ENCODE peak calls at places on chromosome 1, in six cellular contexts. U, H, L, R, A and E are unnamed samples.

GRCh38 chr1:48777219-48777895 is 666 bp upstream of the BEND5 start:
- DNase-seq in R (no peak), U (peak), L (no peak), H (no peak), A (no peak), E (peak)

GRCh38 chr1:184888505-184888904 is 85.8 kb downstream of the NIBAN1 start:
- DNase-seq in R (no peak), L (no peak), A (peak), H (no peak), U (no peak), E (no peak)

GRCh38 chr1:112454316-112454715 is 54.4 kb upstream of the WNT2B start:
- DNase-seq in L (no peak), R (no peak), H (no peak), U (no peak), A (no peak), E (no peak)

GRCh38 chr1:112057736-112058135 is 68.3 kb upstream of the KCND3 start:
- DNase-seq in R (no peak), H (no peak), A (no peak), L (no peak), U (no peak), E (no peak)

GRCh38 chr1:182766050-182766449 is 23.5 kb upstream of the NPL start:
- DNase-seq in H (no peak), L (no peak), R (no peak), A (no peak), U (no peak), E (no peak)

GRCh38 chr1:111938123-111938522 is 51.3 kb downstream of the KCND3 start:
- DNase-seq in R (no peak), U (no peak), L (no peak), A (no peak), H (no peak), E (no peak)

GRCh38 chr1:112544753-112545152 is 36.0 kb downstream of the WNT2B start:
- DNase-seq in L (no peak), H (no peak), R (no peak), U (no peak), A (no peak), E (no peak)

GRCh38 chr1:24190970-24191570 is 4.0 kb upstream of the IFNLR1 start:
- DNase-seq in A (no peak), U (no peak), R (no peak), L (no peak), H (no peak), E (no peak)

GRCh38 chr1:162159515-162159914 is 90.0 kb downstream of the NOS1AP start:
- DNase-seq in R (no peak), A (no peak), L (no peak), H (peak), U (peak), E (peak)

GRCh38 chr1:24769656-24770651 is 24.7 kb downstream of the CLIC4 start:
- DNase-seq in A (peak), R (no peak), U (no peak), H (no peak), L (no peak), E (no peak)

GRCh38 chr1:201681375-201681774 is 142.4 kb downstream of the NAV1 start:
- DNase-seq in A (no peak), H (no peak), U (no peak), R (no peak), L (no peak), E (no peak)

GRCh38 chr1:110380667-110381283 is 10.1 kb downstream of the SLC16A4 start:
- DNase-seq in A (no peak), H (no peak), R (no peak), L (no peak), U (no peak), E (no peak)

GRCh38 chr1:9128520-9129371 is at the start of gene GPR157:
- DNase-seq in R (peak), A (peak), H (peak), U (peak), L (no peak), E (peak)

GRCh38 chr1:189693140-189693539 is 784.5 kb downstream of the BRINP3 start:
- DNase-seq in L (no peak), R (no peak), A (no peak), H (no peak), U (no peak), E (no peak)

GRCh38 chr1:146019225-146020057 is 2.1 kb downstream of the HJV start:
- DNase-seq in U (no peak), A (no peak), H (no peak), R (no peak), L (no peak), E (no peak)

GRCh38 chr1:42684139-42684538 is 1.9 kb downstream of the YBX1 start:
- DNase-seq in L (no peak), H (no peak), R (no peak), A (no peak), U (no peak), E (peak)

GRCh38 chr1:153649137-153649866 is 9.2 kb upstream of the SNAPIN start:
- DNase-seq in L (no peak), A (no peak), R (no peak), H (no peak), U (peak), E (no peak)

GRCh38 chr1:9814619-9815018 is 9.1 kb downstream of the CLSTN1 start:
- DNase-seq in L (no peak), H (no peak), A (no peak), U (no peak), R (no peak), E (no peak)

GRCh38 chr1:59125154-59125553 is 171.7 kb upstream of the FGGY start:
- DNase-seq in L (no peak), R (no peak), U (no peak), H (no peak), A (no peak), E (no peak)

GRCh38 chr1:29633784-29634183 is 397.5 kb downstream of the PTPRU start:
- DNase-seq in A (no peak), L (peak), U (no peak), H (no peak), R (no peak), E (no peak)

GRCh38 chr1:7384121-7384520 is 387.0 kb upstream of the VAMP3 start:
- DNase-seq in A (no peak), R (no peak), U (peak), L (peak), H (peak), E (no peak)

GRCh38 chr1:165882168-165882837 is 54.9 kb downstream of the UCK2 start:
- DNase-seq in A (no peak), R (no peak), U (no peak), H (no peak), L (no peak), E (no peak)
- TF ChIP-seq CTCF in A (no peak), R (no peak), U (no peak), H (no peak), L (no peak), E (no peak)

GRCh38 chr1:95382385-95382784 is 148.4 kb downstream of the RWDD3 start:
- DNase-seq in H (no peak), U (no peak), L (no peak), A (no peak), R (no peak), E (no peak)

GRCh38 chr1:95384570-95384969 is 150.6 kb downstream of the RWDD3 start:
- DNase-seq in R (no peak), H (no peak), A (peak), L (no peak), U (no peak), E (peak)

GRCh38 chr1:95386371-95386770 is 152.4 kb downstream of the RWDD3 start:
- DNase-seq in A (no peak), U (no peak), R (no peak), H (no peak), L (no peak), E (no peak)

GRCh38 chr1:95380909-95381308 is 146.9 kb downstream of the RWDD3 start:
- DNase-seq in A (no peak), H (no peak), U (no peak), R (no peak), L (no peak), E (no peak)

DNA sequence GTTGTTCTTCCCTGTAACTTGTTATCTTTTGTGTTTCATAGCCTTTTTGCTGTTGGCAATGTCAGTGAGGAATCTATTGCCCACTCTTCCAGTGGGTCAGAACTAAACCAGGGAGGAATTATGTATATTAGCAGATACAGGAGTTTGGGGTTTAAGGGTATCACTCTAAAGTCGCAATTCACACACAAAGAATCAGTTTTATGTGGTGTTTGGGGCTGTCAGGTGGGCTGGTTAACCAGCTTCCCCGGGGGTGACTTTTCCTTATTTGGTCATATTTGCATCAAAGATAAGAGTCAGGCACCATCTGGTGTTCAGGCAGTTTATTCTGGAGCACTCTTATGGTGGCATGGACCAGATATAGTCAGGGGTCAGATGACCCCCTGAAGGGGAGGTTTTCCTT is 148.0 kb downstream of the RWDD3 start:
- DNase-seq in A (no peak), L (no peak), H (no peak), U (no peak), R (no peak), E (no peak)
- TF ChIP-seq CTCF in A (no peak), L (no peak), H (no peak), U (no peak), R (no peak), E (no peak)

DNA sequence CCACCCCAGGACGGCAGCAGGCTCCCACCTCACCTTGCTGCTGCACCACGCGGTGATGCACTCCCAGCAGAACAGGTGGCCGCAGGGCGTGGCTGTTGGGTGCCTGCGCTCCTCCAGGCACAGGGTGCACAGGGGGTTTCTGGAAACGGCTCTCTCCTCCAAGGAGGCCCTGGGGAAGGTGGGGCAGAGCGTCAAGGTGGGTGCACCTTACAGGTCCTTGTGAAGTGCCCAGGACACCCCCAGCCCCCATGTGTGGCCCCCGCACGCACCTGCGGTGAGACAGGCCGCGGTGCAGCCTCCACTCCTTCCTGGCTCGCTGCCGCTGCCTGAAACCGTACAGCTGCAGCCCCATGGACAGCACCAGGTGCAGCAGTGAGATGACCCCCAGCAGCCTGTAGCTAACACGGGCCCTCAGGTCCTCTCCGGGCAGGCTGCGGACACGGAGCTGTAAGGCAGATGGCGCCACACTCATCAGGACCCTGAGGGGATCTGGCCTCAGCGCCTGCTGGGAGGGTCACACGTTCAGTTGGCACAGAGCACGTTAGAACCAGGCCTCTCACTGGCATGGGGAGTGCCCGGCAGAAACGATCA is 5.8 kb downstream of the PEX10 start:
- DNase-seq in A (no peak), U (no peak), H (no peak), L (no peak), R (peak), E (no peak)
- TF ChIP-seq CTCF in A (no peak), U (no peak), H (no peak), L (peak), R (no peak), E (no peak)

DNA sequence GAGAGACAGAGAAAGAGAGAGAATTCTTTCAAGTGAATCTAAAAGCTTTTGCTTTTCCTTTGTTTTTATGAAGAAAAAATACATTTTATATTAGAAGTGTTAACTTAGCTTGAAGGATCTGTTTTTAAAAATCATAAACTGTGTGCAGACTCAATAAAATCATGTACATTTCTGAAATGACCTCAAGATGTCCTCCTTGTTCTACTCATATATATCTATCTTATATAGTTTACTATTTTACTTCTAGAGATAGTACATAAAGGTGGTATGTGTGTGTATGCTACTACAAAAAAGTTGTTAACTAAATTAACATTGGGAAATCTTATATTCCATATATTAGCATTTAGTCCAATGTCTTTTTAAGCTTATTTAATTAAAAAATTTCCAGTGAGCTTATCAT is 117.6 kb downstream of the PTPRC start:
- DNase-seq in L (no peak), U (no peak), R (no peak), H (no peak), A (peak), E (no peak)
- TF ChIP-seq CTCF in L (peak), U (no peak), R (peak), H (no peak), A (peak), E (no peak)

DNA sequence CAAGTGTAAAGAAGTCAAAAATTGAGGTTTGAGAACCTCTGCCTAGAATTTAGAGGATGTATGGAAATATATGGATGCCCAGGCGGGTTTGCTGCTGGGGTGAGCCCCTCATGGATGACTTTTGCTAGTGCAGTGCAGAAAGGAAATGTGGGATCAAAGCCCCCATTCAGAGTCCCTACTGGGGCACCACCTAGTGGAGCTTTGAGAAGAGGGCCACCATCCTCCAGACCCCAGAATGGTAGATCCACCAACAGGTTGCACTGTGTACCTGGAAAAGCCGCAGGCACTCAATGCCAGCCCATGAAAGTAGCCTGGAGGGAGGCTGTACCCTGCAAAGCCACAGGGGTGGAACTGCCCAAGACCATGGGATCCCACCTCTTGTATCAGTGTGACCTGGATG is 330.7 kb upstream of the DPYD start:
- DNase-seq in A (no peak), R (no peak), U (no peak), L (no peak), H (no peak), E (no peak)
- TF ChIP-seq CTCF in A (no peak), R (no peak), U (no peak), L (no peak), H (no peak), E (no peak)

GRCh38 chr1:205350124-205350523 is 6.6 kb downstream of the KLHDC8A start:
- DNase-seq in L (no peak), R (no peak), U (no peak), A (no peak), H (no peak), E (no peak)
- TF ChIP-seq CTCF in L (no peak), R (no peak), U (no peak), A (no peak), H (no peak), E (no peak)

DNA sequence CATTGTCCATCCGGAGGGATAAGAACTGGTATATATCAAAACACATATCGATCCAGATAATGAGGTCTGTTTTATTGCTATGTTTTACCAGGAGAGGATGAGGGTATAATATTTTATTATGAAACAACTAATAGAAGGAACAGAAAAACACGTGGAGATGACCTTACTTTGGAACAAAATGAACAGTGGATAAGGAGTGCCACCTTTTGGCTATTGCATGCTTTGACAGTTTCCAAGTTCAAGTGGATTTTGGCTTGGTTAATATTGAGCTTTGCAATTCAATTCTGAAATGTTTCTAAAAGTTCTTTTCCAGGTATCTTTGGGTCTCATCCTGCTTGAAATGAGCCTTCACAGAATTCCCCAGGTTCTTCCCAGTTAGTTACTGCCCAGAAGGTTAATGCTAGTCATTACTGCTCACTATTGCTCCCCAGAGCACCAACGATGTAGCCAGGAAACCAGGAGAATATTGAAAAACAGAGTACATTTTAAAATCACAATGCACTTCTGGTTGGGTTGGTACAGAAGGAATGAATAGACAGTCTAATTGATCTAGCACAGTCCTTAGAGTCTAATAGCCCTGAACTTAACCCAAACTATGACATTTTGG is 45.5 kb downstream of the ZC3H11B start:
- DNase-seq in H (no peak), L (no peak), A (peak), U (no peak), R (no peak), E (peak)
- TF ChIP-seq CTCF in H (peak), L (peak), A (peak), U (no peak), R (peak), E (peak)

DNA sequence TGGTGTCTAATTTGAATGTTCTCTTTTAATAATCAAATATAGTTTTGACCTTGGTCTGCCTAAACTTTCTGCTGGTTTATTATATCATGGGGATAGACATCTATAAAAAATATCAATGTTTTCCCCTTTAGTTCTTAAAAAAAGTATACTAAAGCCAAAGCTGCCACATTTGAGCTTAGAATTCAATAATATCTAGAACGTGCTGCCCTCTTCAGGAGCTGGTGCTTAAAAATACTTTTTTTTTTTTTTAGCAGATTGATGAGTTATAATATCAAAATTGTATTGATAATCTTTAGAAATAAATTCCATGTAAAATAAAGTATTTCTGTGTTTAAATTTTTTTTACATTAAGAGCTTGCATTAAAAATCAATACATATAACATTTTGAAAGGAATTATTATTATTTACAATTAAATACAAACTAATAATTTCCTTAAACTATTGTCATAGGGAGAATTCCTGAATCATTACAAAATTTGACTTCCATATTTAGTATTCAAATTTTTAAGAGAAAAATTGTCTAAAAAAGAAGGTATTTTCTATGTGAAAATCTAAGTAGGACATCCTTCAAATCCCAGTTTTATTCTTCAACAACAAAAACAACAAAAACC is 40.1 kb upstream of the ADGRL2 start:
- DNase-seq in H (no peak), L (no peak), U (no peak), R (no peak), A (no peak), E (no peak)
- TF ChIP-seq CTCF in H (no peak), L (peak), U (no peak), R (peak), A (peak), E (no peak)

GRCh38 chr1:33654267-33654832 is 181.9 kb downstream of the ZSCAN20 start:
- DNase-seq in H (no peak), A (no peak), L (peak), R (no peak), U (no peak), E (peak)
- TF ChIP-seq CTCF in H (no peak), A (no peak), L (peak), R (peak), U (no peak), E (no peak)

GRCh38 chr1:233138794-233139544 is 156.6 kb downstream of the PCNX2 start:
- DNase-seq in R (no peak), A (no peak), L (no peak), U (no peak), H (no peak), E (no peak)

GRCh38 chr1:233144434-233144833 is 151.1 kb downstream of the PCNX2 start:
- DNase-seq in H (no peak), A (no peak), R (no peak), U (no peak), L (no peak), E (no peak)

GRCh38 chr1:233140974-233141373 is 154.6 kb downstream of the PCNX2 start:
- DNase-seq in A (no peak), U (no peak), L (no peak), R (no peak), H (no peak), E (no peak)

GRCh38 chr1:233143266-233143665 is 152.3 kb downstream of the PCNX2 start:
- DNase-seq in L (no peak), H (no peak), R (no peak), A (no peak), U (no peak), E (no peak)

GRCh38 chr1:233140519-233140918 is 155.0 kb downstream of the PCNX2 start:
- DNase-seq in H (no peak), R (no peak), U (no peak), L (no peak), A (no peak), E (no peak)
- TF ChIP-seq CTCF in H (no peak), R (no peak), U (no peak), L (no peak), A (no peak), E (no peak)